ENCODE peak calls at places on chromosomes 3 and 15, in four cellular contexts. T, B, K and X are unnamed samples.

GRCh38 chr3:123499316-123499715 is 50.4 kb upstream of the ADCY5 start:
- DNase-seq in K (no peak), T (peak), B (no peak), X (no peak)

GRCh38 chr15:99507016-99507731 is 58.6 kb upstream of the MEF2A start:
- DNase-seq in B (no peak), T (peak), K (no peak), X (no peak)

GRCh38 chr3:101687142-101687931 is 819 bp upstream of the RPL24 start:
- DNase-seq in B (no peak), K (no peak), T (no peak), X (no peak)

GRCh38 chr3:111803123-111803593 is 55.9 kb upstream of the PHLDB2 start:
- DNase-seq in T (peak), K (no peak), B (peak), X (peak)

GRCh38 chr15:43881944-43882343 is 55.1 kb downstream of the WDR76 start:
- DNase-seq in K (peak), B (no peak), T (no peak), X (no peak)

GRCh38 chr3:180970931-180971330 is 18.6 kb downstream of the DNAJC19 start:
- DNase-seq in B (no peak), K (no peak), T (no peak), X (no peak)

GRCh38 chr15:90598053-90598577 is 68.4 kb downstream of the CRTC3 start:
- DNase-seq in T (no peak), B (peak), K (peak), X (peak)

GRCh38 chr15:75727851-75728715 is 15.4 kb upstream of the CSPG4 start:
- DNase-seq in K (peak), B (peak), T (no peak), X (peak)

GRCh38 chr15:75348563-75349350 is 1.9 kb downstream of the NEIL1 start:
- DNase-seq in T (no peak), B (peak), K (peak), X (no peak)

GRCh38 chr15:66565731-66566130 is at the start of gene LCTL:
- DNase-seq in K (peak), T (peak), B (no peak), X (no peak)

GRCh38 chr15:56732881-56733130 is 503 bp downstream of the ZNF280D start:
- DNase-seq in B (no peak), K (no peak), T (peak), X (no peak)

GRCh38 chr15:70258369-70259029 is 160.8 kb upstream of the TLE3 start:
- DNase-seq in K (no peak), B (peak), T (no peak), X (no peak)

GRCh38 chr3:135528638-135529037 is 436.9 kb upstream of the PPP2R3A start:
- DNase-seq in K (no peak), T (no peak), B (no peak), X (no peak)

GRCh38 chr3:42814914-42815507 is 5.8 kb downstream of the ACKR2 start:
- DNase-seq in B (no peak), K (no peak), T (no peak), X (no peak)

GRCh38 chr15:70152070-70152480 is 54.4 kb upstream of the TLE3 start:
- DNase-seq in K (no peak), B (no peak), T (peak), X (no peak)

GRCh38 chr3:188888321-188889056 is 283.3 kb upstream of the TPRG1 start:
- DNase-seq in K (no peak), T (no peak), B (no peak), X (no peak)

GRCh38 chr3:67610458-67610857 is 44.0 kb downstream of the SUCLG2 start:
- DNase-seq in T (no peak), K (no peak), B (no peak), X (no peak)

GRCh38 chr3:127064391-127065137 is 81.6 kb downstream of the PLXNA1 start:
- DNase-seq in T (peak), B (no peak), K (no peak), X (no peak)

GRCh38 chr3:141085331-141086047 is 34.3 kb downstream of the SPSB4 start:
- DNase-seq in B (no peak), K (no peak), T (no peak), X (no peak)

GRCh38 chr3:120284702-120285507 is at the start of gene GPR156:
- DNase-seq in T (no peak), K (peak), B (no peak), X (no peak)

GRCh38 chr3:119582178-119582577 is 2.9 kb downstream of the ADPRH start:
- DNase-seq in K (no peak), B (no peak), T (no peak), X (no peak)

GRCh38 chr3:101778385-101779046 is 495 bp upstream of the NXPE3 start:
- DNase-seq in T (no peak), B (no peak), K (no peak), X (no peak)

DNA sequence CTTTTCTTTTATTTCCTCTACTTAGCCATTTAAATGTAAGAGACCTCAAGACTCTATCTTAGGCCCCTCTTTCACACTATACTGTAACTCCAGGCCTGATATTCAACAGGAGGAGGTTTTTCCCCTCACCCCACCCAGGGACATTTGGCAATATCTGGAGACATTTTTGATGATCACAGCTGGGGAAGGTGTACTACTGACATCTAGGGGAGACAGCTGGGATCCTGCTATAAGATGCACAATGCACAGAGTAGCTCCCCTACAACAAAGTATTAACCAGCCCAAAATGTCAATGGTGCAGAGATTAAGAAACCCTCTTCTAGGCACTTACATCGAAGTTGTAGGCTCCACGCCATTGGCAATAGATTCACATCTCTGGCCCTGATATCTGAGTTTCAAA is 517.5 kb upstream of the UBE2E2 start:
- DNase-seq in K (peak), B (no peak), T (peak), X (no peak)
- TF ChIP-seq CTCF in K (peak), B (no peak), T (peak), X (no peak)

GRCh38 chr3:76841750-76842149 is 198.1 kb upstream of the ROBO2 start:
- DNase-seq in B (no peak), T (no peak), K (no peak), X (no peak)
- H3K4me3 ChIP-seq in B (no peak), T (no peak), K (no peak), X (no peak)

GRCh38 chr15:28881600-28881999 is 4.2 kb upstream of the APBA2 start:
- DNase-seq in T (no peak), B (no peak), K (no peak), X (no peak)
- TF ChIP-seq CTCF in T (peak), B (no peak), K (no peak), X (no peak)

GRCh38 chr3:197430502-197430901 is 125.3 kb downstream of the BDH1 start:
- DNase-seq in K (no peak), B (no peak), T (no peak), X (no peak)
- H3K4me3 ChIP-seq in K (no peak), B (no peak), T (no peak), X (no peak)

GRCh38 chr15:84108725-84109124 is 126.8 kb upstream of the GOLGA6L4 start:
- DNase-seq in T (no peak), B (no peak), K (peak), X (no peak)
- TF ChIP-seq CTCF in T (peak), B (no peak), K (peak), X (no peak)